ENCODE peak calls at places on chromosomes 16 and 17, in five cellular contexts. F is CD4-positive, CD25-positive, alpha-beta regulatory T cell; Y is HTR-8/SVneo; P is OCI-LY7; G is stimulated activated naive CD8-positive, alpha-beta T cell treated with anti-CD3 and anti-CD28 coated beads, Interleukin-15, Interleukin-2, amounts not matched to agents 100 U/mL and 50 U/mL, for 24 hours. U is an unnamed sample.

GRCh38 chr17:2070241-2071023 is 15.5 kb downstream of the HIC1 start:
- DNase-seq in Y (no peak), F (no peak), P (no peak), G (peak), U (peak)

GRCh38 chr16:31409433-31409832 is 16.3 kb downstream of the ITGAD start:
- DNase-seq in F (no peak), G (no peak), P (no peak), Y (peak), U (no peak)

GRCh38 chr17:48441231-48441711 is 11.3 kb upstream of the SKAP1 start:
- DNase-seq in F (peak), P (peak), G (no peak), Y (no peak), U (peak)

GRCh38 chr16:21167929-21168602 is 9.6 kb downstream of the LDAF1 start:
- DNase-seq in Y (no peak), G (no peak), P (peak), F (no peak), U (no peak)

GRCh38 chr16:56603589-56603988 is 4.8 kb upstream of the MT2A start:
- DNase-seq in G (peak), Y (no peak), F (no peak), P (peak), U (no peak)

GRCh38 chr16:57962046-57962445 is 8.9 kb downstream of the CNGB1 start:
- DNase-seq in F (no peak), G (no peak), Y (no peak), P (no peak), U (no peak)

GRCh38 chr17:51200846-51201245 is 34.6 kb downstream of the NME2 start:
- DNase-seq in F (no peak), P (no peak), G (no peak), Y (no peak), U (no peak)

GRCh38 chr16:12017583-12017982 is 41.0 kb downstream of the SNX29 start:
- DNase-seq in F (no peak), G (no peak), P (no peak), Y (peak), U (no peak)

GRCh38 chr17:81143200-81143527 is 22.1 kb upstream of the PVALEF start:
- DNase-seq in G (no peak), Y (no peak), P (no peak), F (no peak), U (no peak)

GRCh38 chr17:21369395-21369794 is 6.8 kb upstream of the KCNJ12 start:
- DNase-seq in G (no peak), Y (no peak), F (no peak), P (no peak), U (no peak)

GRCh38 chr17:34533811-34534527 is 45.4 kb upstream of the TMEM132E start:
- DNase-seq in G (no peak), F (no peak), P (no peak), Y (no peak), U (no peak)